ENCODE peak calls at places on chromosome 14, in seven cellular contexts. One of them, this sample, is unnamed.

GRCh38 chr14:81450100-81450531 is 50.0 kb upstream of the STON2 start:
- DNase-seq in stimulated activated CD8-positive, alpha-beta memory T cell treated with anti-CD3 and anti-CD28 coated beads, Interleukin-7, amount 100 ng/mL, for 1 hour: no peak
- DNase-seq in GM03348: no peak
- DNase-seq in cardiac septum: no peak
- DNase-seq in cerebellar nuclear complex: no peak
- DNase-seq in germinal center: no peak
- DNase-seq in NCI-H187: peak
- DNase-seq in this sample: no peak

GRCh38 chr14:39912192-39913100 is 480.2 kb upstream of the FBXO33 start:
- DNase-seq in stimulated activated CD8-positive, alpha-beta memory T cell treated with anti-CD3 and anti-CD28 coated beads, Interleukin-7, amount 100 ng/mL, for 1 hour: no peak
- DNase-seq in GM03348: no peak
- DNase-seq in cardiac septum: no peak
- DNase-seq in cerebellar nuclear complex: no peak
- DNase-seq in germinal center: no peak
- DNase-seq in NCI-H187: no peak
- DNase-seq in this sample: no peak

GRCh38 chr14:105093426-105094192 is 28.4 kb upstream of the GPR132 start:
- DNase-seq in stimulated activated CD8-positive, alpha-beta memory T cell treated with anti-CD3 and anti-CD28 coated beads, Interleukin-7, amount 100 ng/mL, for 1 hour: peak
- DNase-seq in GM03348: peak
- DNase-seq in cardiac septum: peak
- DNase-seq in cerebellar nuclear complex: no peak
- DNase-seq in germinal center: peak
- DNase-seq in NCI-H187: no peak
- DNase-seq in this sample: peak

GRCh38 chr14:93137864-93138263 is 22.1 kb upstream of the ITPK1 start:
- DNase-seq in stimulated activated CD8-positive, alpha-beta memory T cell treated with anti-CD3 and anti-CD28 coated beads, Interleukin-7, amount 100 ng/mL, for 1 hour: no peak
- DNase-seq in GM03348: no peak
- DNase-seq in cardiac septum: no peak
- DNase-seq in cerebellar nuclear complex: no peak
- DNase-seq in germinal center: no peak
- DNase-seq in NCI-H187: peak
- DNase-seq in this sample: no peak

GRCh38 chr14:43894534-43894933 is 612.5 kb downstream of the FSCB start:
- DNase-seq in stimulated activated CD8-positive, alpha-beta memory T cell treated with anti-CD3 and anti-CD28 coated beads, Interleukin-7, amount 100 ng/mL, for 1 hour: no peak
- DNase-seq in GM03348: no peak
- DNase-seq in cardiac septum: no peak
- DNase-seq in cerebellar nuclear complex: no peak
- DNase-seq in germinal center: no peak
- DNase-seq in NCI-H187: no peak
- DNase-seq in this sample: no peak

GRCh38 chr14:105493921-105494605 is 3.0 kb downstream of the TEDC1 start:
- DNase-seq in stimulated activated CD8-positive, alpha-beta memory T cell treated with anti-CD3 and anti-CD28 coated beads, Interleukin-7, amount 100 ng/mL, for 1 hour: no peak
- DNase-seq in GM03348: no peak
- DNase-seq in cardiac septum: no peak
- DNase-seq in cerebellar nuclear complex: no peak
- DNase-seq in germinal center: no peak
- DNase-seq in NCI-H187: no peak
- DNase-seq in this sample: no peak

GRCh38 chr14:58280954-58281787 is 17.2 kb upstream of the ARID4A start:
- DNase-seq in stimulated activated CD8-positive, alpha-beta memory T cell treated with anti-CD3 and anti-CD28 coated beads, Interleukin-7, amount 100 ng/mL, for 1 hour: no peak
- DNase-seq in GM03348: peak
- DNase-seq in cardiac septum: no peak
- DNase-seq in cerebellar nuclear complex: no peak
- DNase-seq in germinal center: peak
- DNase-seq in NCI-H187: no peak
- DNase-seq in this sample: peak

GRCh38 chr14:37890095-37890494 is 294.7 kb downstream of the TTC6 start:
- DNase-seq in stimulated activated CD8-positive, alpha-beta memory T cell treated with anti-CD3 and anti-CD28 coated beads, Interleukin-7, amount 100 ng/mL, for 1 hour: no peak
- DNase-seq in GM03348: peak
- DNase-seq in cardiac septum: no peak
- DNase-seq in cerebellar nuclear complex: no peak
- DNase-seq in germinal center: no peak
- DNase-seq in NCI-H187: no peak
- DNase-seq in this sample: no peak

GRCh38 chr14:45705954-45706353 is 453.0 kb upstream of the MIS18BP1 start:
- DNase-seq in stimulated activated CD8-positive, alpha-beta memory T cell treated with anti-CD3 and anti-CD28 coated beads, Interleukin-7, amount 100 ng/mL, for 1 hour: no peak
- DNase-seq in GM03348: no peak
- DNase-seq in cardiac septum: no peak
- DNase-seq in cerebellar nuclear complex: no peak
- DNase-seq in germinal center: no peak
- DNase-seq in NCI-H187: no peak
- DNase-seq in this sample: no peak

GRCh38 chr14:51097287-51097686 is 2.4 kb upstream of the TRIM9 start:
- DNase-seq in stimulated activated CD8-positive, alpha-beta memory T cell treated with anti-CD3 and anti-CD28 coated beads, Interleukin-7, amount 100 ng/mL, for 1 hour: no peak
- DNase-seq in GM03348: no peak
- DNase-seq in cardiac septum: no peak
- DNase-seq in cerebellar nuclear complex: no peak
- DNase-seq in germinal center: no peak
- DNase-seq in NCI-H187: no peak
- DNase-seq in this sample: no peak

GRCh38 chr14:55605793-55606192 is 25.8 kb downstream of the KTN1 start:
- DNase-seq in stimulated activated CD8-positive, alpha-beta memory T cell treated with anti-CD3 and anti-CD28 coated beads, Interleukin-7, amount 100 ng/mL, for 1 hour: no peak
- DNase-seq in GM03348: peak
- DNase-seq in cardiac septum: no peak
- DNase-seq in cerebellar nuclear complex: no peak
- DNase-seq in germinal center: no peak
- DNase-seq in NCI-H187: no peak
- DNase-seq in this sample: no peak

GRCh38 chr14:101068958-101069549 is 165.5 kb upstream of the RTL1 start:
- DNase-seq in stimulated activated CD8-positive, alpha-beta memory T cell treated with anti-CD3 and anti-CD28 coated beads, Interleukin-7, amount 100 ng/mL, for 1 hour: no peak
- DNase-seq in GM03348: no peak
- DNase-seq in cardiac septum: peak
- DNase-seq in cerebellar nuclear complex: no peak
- DNase-seq in germinal center: no peak
- DNase-seq in NCI-H187: no peak
- DNase-seq in this sample: no peak

GRCh38 chr14:54108481-54109471 is 152.2 kb upstream of the BMP4 start:
- DNase-seq in stimulated activated CD8-positive, alpha-beta memory T cell treated with anti-CD3 and anti-CD28 coated beads, Interleukin-7, amount 100 ng/mL, for 1 hour: no peak
- DNase-seq in GM03348: peak
- DNase-seq in cardiac septum: no peak
- DNase-seq in cerebellar nuclear complex: no peak
- DNase-seq in germinal center: no peak
- DNase-seq in NCI-H187: no peak
- DNase-seq in this sample: peak

GRCh38 chr14:77986808-77987207 is 183.4 kb upstream of the NRXN3 start:
- DNase-seq in stimulated activated CD8-positive, alpha-beta memory T cell treated with anti-CD3 and anti-CD28 coated beads, Interleukin-7, amount 100 ng/mL, for 1 hour: no peak
- DNase-seq in GM03348: no peak
- DNase-seq in cardiac septum: no peak
- DNase-seq in cerebellar nuclear complex: no peak
- DNase-seq in germinal center: no peak
- DNase-seq in NCI-H187: no peak
- DNase-seq in this sample: no peak

GRCh38 chr14:75401356-75401755 is 26.5 kb upstream of the JDP2 start:
- DNase-seq in stimulated activated CD8-positive, alpha-beta memory T cell treated with anti-CD3 and anti-CD28 coated beads, Interleukin-7, amount 100 ng/mL, for 1 hour: no peak
- DNase-seq in GM03348: peak
- DNase-seq in cardiac septum: no peak
- DNase-seq in cerebellar nuclear complex: no peak
- DNase-seq in germinal center: no peak
- DNase-seq in NCI-H187: no peak
- DNase-seq in this sample: peak

GRCh38 chr14:52272375-52272774 is 4.9 kb downstream of the PTGDR start:
- DNase-seq in stimulated activated CD8-positive, alpha-beta memory T cell treated with anti-CD3 and anti-CD28 coated beads, Interleukin-7, amount 100 ng/mL, for 1 hour: no peak
- DNase-seq in GM03348: peak
- DNase-seq in cardiac septum: no peak
- DNase-seq in cerebellar nuclear complex: no peak
- DNase-seq in germinal center: peak
- DNase-seq in NCI-H187: no peak
- DNase-seq in this sample: peak

GRCh38 chr14:46259536-46259935 is 392.0 kb downstream of the RPL10L start:
- DNase-seq in stimulated activated CD8-positive, alpha-beta memory T cell treated with anti-CD3 and anti-CD28 coated beads, Interleukin-7, amount 100 ng/mL, for 1 hour: no peak
- DNase-seq in GM03348: no peak
- DNase-seq in cardiac septum: no peak
- DNase-seq in cerebellar nuclear complex: no peak
- DNase-seq in germinal center: no peak
- DNase-seq in NCI-H187: no peak
- DNase-seq in this sample: no peak

This sample was measured in AG08395.